ENCODE peak calls at places on chromosomes 11 and 22, in seven cellular contexts. F is NB4, Z is gastrocnemius medialis, C is adrenal gland, R is HCT116, O is IMR-90, X is GM12891. S is an unnamed sample.

GRCh38 chr11:79362358-79362757 is 78.5 kb downstream of the TENM4 start:
- DNase-seq in X (no peak), C (no peak), Z (no peak), F (no peak), R (no peak), O (no peak), S (no peak)

GRCh38 chr11:1770061-1770460 is 6.3 kb upstream of the CTSD start:
- DNase-seq in X (no peak), O (no peak), C (no peak), Z (no peak), R (no peak), F (no peak), S (no peak)

GRCh38 chr11:48028909-48029685 is 48.7 kb downstream of the PTPRJ start:
- DNase-seq in Z (no peak), X (no peak), C (no peak), R (no peak), F (no peak), O (peak; percentile 26), S (no peak)

GRCh38 chr11:79439893-79440450 is 858 bp downstream of the TENM4 start:
- DNase-seq in O (no peak), Z (no peak), F (no peak), R (no peak), C (peak; percentile 10), X (no peak), S (peak; percentile 60)

GRCh38 chr11:13140873-13141655 is 131.9 kb downstream of the RASSF10 start:
- DNase-seq in R (no peak), Z (no peak), O (peak; percentile 38), X (no peak), F (peak; percentile 10), C (no peak), S (peak; percentile 14)

GRCh38 chr11:12783765-12784164 is 109.5 kb downstream of the TEAD1 start:
- DNase-seq in X (no peak), R (no peak), F (no peak), Z (no peak), O (no peak), C (no peak), S (no peak)

GRCh38 chr22:17999851-18000250 is 24.5 kb downstream of the MICAL3 start:
- DNase-seq in R (no peak), Z (no peak), F (no peak), O (no peak), X (no peak), C (no peak), S (no peak)

GRCh38 chr22:38956551-38956950 is 858 bp upstream of the APOBEC3A start:
- DNase-seq in C (no peak), R (no peak), Z (no peak), F (no peak), X (no peak), O (no peak), S (no peak)

GRCh38 chr11:33723238-33723881 is 12.9 kb downstream of the CD59 start:
- DNase-seq in O (peak; percentile 96), C (peak; percentile 72), F (peak; percentile 82), R (peak; percentile 72), Z (no peak), X (no peak), S (no peak)

GRCh38 chr11:81476345-81476744 is 1257.3 kb downstream of the FAM181B start:
- DNase-seq in O (no peak), Z (no peak), X (no peak), R (no peak), F (no peak), C (no peak), S (no peak)

GRCh38 chr11:120667281-120667680 is 155.7 kb downstream of the GRIK4 start:
- DNase-seq in R (no peak), F (peak; percentile 43), O (no peak), X (no peak), C (peak; percentile 8), Z (no peak), S (no peak)

GRCh38 chr11:83071641-83072591 is at the start of gene RAB30:
- DNase-seq in F (peak; percentile 100), X (peak; percentile 70), R (peak; percentile 99), Z (peak; percentile 99), O (peak; percentile 100), C (peak; percentile 99), S (peak; percentile 98)

GRCh38 chr11:14242198-14242597 is 116.8 kb downstream of the RRAS2 start:
- DNase-seq in F (no peak), X (no peak), O (no peak), C (no peak), Z (no peak), R (no peak), S (no peak)

GRCh38 chr11:130272336-130272735 is 42.4 kb downstream of the ZBTB44 start:
- DNase-seq in C (no peak), F (no peak), O (no peak), X (no peak), R (no peak), Z (no peak), S (no peak)

GRCh38 chr11:69635210-69635609 is 5.7 kb upstream of the CCND1 start:
- DNase-seq in X (no peak), R (no peak), F (no peak), Z (no peak), O (no peak), C (no peak), S (no peak)

GRCh38 chr11:1870721-1871466 is 18.0 kb downstream of the LSP1 start:
- DNase-seq in Z (no peak), X (no peak), O (no peak), R (no peak), F (peak; percentile 46), C (peak; percentile 79), S (no peak)

GRCh38 chr22:22825213-22825593 is 62.4 kb upstream of the IGLL5 start:
- DNase-seq in C (no peak), F (peak; percentile 50), O (no peak), X (no peak), Z (no peak), R (no peak), S (no peak)
- TF ChIP-seq POLR2A in C (no peak), F (no peak), O (no peak), X (no peak), Z (no peak), R (no peak), S (no peak)

GRCh38 chr22:31291403-31291715 is 929 bp downstream of the PIK3IP1 start:
- DNase-seq in C (no peak), X (no peak), F (no peak), Z (no peak), O (no peak), R (no peak), S (no peak)

GRCh38 chr22:31288496-31289235 is 3.6 kb downstream of the PIK3IP1 start:
- DNase-seq in F (peak; percentile 45), C (peak; percentile 75), Z (no peak), O (no peak), R (no peak), X (no peak), S (peak; percentile 72)

GRCh38 chr22:31290494-31291402 is 1.5 kb downstream of the PIK3IP1 start:
- DNase-seq in Z (peak; percentile 96), O (peak; percentile 90), F (peak; percentile 93), C (peak; percentile 98), R (peak; percentile 61), X (peak; percentile 87), S (peak; percentile 99)

GRCh38 chr22:31289335-31289734 is 3.0 kb downstream of the PIK3IP1 start:
- DNase-seq in Z (no peak), C (no peak), F (no peak), X (no peak), O (no peak), R (no peak), S (no peak)

DNA sequence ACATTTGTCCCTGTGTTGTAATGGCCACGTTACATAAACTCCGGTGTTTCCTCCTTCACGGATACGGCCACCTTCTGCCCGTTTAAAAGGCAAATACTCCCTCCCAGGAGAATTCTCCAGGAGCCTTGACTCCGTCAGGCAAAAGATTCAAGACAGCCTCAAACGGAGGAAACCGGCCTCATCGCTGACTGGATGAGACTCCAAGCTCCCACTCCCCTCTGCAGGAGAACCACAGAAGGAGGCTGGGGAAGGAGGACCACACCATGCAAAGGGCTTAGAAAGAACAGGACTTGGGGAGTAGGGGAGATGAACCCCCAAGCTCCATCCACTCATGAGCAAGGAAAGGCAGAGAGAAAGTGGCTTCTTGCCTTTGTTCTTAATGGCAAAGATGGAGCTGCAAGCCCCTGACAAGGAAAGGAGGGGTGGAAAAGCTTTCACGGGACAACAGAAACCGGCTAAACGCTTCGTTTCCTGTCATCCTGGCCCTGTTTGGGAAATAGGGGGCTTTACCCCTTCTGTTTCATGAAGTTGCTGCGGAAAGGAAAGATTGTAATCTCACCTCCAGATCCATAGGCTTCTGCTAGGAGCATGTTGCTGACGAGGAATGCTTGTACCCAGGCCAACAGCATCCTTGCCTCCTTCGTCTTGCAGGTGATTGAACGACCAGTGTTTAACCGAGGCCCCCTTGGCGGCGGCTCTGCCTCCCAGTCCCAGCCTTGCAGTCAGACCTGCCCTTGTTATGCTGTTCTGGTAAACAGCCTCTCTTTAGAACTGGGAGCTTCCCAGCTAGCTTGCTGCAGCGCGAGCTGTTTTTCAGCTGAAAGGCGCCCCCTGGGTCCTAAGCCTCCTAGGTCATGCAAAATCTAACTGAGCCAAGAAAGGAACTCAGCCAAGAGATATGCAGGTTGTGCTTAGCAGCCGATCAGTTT is at the start of gene PIK3IP1:
- DNase-seq in C (peak; percentile 94), F (peak; percentile 88), Z (peak; percentile 91), X (peak; percentile 57), O (peak; percentile 91), R (peak; percentile 51), S (peak; percentile 94)
- TF ChIP-seq POLR2A in C (peak; percentile 99), F (no peak), Z (peak; percentile 94), X (no peak), O (peak; percentile 71), R (no peak), S (peak; percentile 98)

GRCh38 chr11:36148701-36149100 is 140.5 kb downstream of the COMMD9 start:
- DNase-seq in Z (no peak), F (no peak), C (no peak), R (no peak), X (no peak), O (no peak), S (no peak)

GRCh38 chr11:36151933-36152580 is 137.2 kb downstream of the COMMD9 start:
- DNase-seq in R (no peak), X (no peak), C (no peak), O (no peak), F (no peak), Z (no peak), S (no peak)

GRCh38 chr11:36149538-36150242 is 139.5 kb downstream of the COMMD9 start:
- DNase-seq in F (peak; percentile 87), O (peak; percentile 100), Z (peak; percentile 54), C (peak; percentile 84), R (peak; percentile 99), X (peak; percentile 42), S (peak; percentile 13)

GRCh38 chr11:36153581-36153980 is 135.6 kb downstream of the COMMD9 start:
- DNase-seq in C (no peak), Z (no peak), O (peak; percentile 35), R (no peak), F (no peak), X (no peak), S (no peak)

DNA sequence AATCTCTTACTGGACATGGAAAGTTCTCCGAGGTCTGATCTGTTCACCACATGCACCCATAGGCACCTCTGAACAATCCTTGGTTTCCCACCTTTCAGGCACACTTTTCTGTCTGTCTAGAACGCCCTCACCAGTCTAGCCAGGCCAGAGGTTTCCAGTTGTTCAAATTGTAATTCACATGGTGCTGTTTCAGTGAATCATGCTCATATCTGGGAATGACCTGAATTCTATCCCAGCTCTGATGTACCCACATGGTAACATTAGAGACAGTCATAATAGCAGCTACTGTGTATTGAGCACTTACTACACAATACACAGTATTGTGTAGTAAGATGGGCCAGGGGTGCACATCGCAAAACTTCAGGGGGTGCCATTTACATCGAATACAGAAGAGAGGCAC is 138.2 kb downstream of the COMMD9 start:
- DNase-seq in F (no peak), Z (no peak), X (no peak), O (peak; percentile 49), R (no peak), C (no peak), S (no peak)
- TF ChIP-seq POLR2A in F (no peak), Z (no peak), X (no peak), O (no peak), R (no peak), C (no peak), S (no peak)

GRCh38 chr11:6234314-6235031 is at the start of gene FHIP1B:
- DNase-seq in R (peak; percentile 100), Z (peak; percentile 100), X (peak; percentile 87), C (peak; percentile 100), O (peak; percentile 100), F (peak; percentile 99), S (peak; percentile 100)
- TF ChIP-seq POLR2A in R (no peak), Z (peak; percentile 47), X (peak; percentile 67), C (peak; percentile 40), O (peak; percentile 82), F (peak; percentile 67), S (no peak)